ENCODE peak calls at places on chromosomes 3 and 15, in five cellular contexts. G is transverse colon, A is pancreas, M is esophagus squamous epithelium, U is thoracic aorta. I is an unnamed sample.

GRCh38 chr15:40382580-40383456 is at the start of gene KNSTRN:
- DNase-seq in U (peak; percentile 81), M (peak; percentile 61), G (peak; percentile 94), A (peak; percentile 94), I (peak; percentile 91)

GRCh38 chr3:90102146-90102545 is 994.7 kb downstream of the EPHA3 start:
- DNase-seq in U (no peak), M (no peak), A (no peak), G (no peak), I (no peak)

GRCh38 chr3:72995337-72995736 is 1.3 kb upstream of the PPP4R2 start:
- DNase-seq in M (no peak), A (no peak), U (no peak), G (peak; percentile 51), I (no peak)

GRCh38 chr3:35505181-35505580 is 134.1 kb upstream of the ARPP21 start:
- DNase-seq in A (peak; percentile 34), U (no peak), G (no peak), M (no peak), I (no peak)

GRCh38 chr15:76057332-76058000 is 2.3 kb upstream of the TMEM266 start:
- DNase-seq in U (no peak), M (no peak), A (no peak), G (peak; percentile 14), I (no peak)

GRCh38 chr15:65902373-65902772 is 33.1 kb downstream of the RAB11A start:
- DNase-seq in M (peak; percentile 27), U (no peak), A (no peak), G (peak; percentile 80), I (no peak)

GRCh38 chr3:15805756-15806266 is 8.0 kb upstream of the ANKRD28 start:
- DNase-seq in U (no peak), A (no peak), G (no peak), M (no peak), I (no peak)

GRCh38 chr3:83033123-83033522 is 1271.7 kb upstream of the GBE1 start:
- DNase-seq in M (no peak), G (no peak), A (no peak), U (no peak), I (no peak)

GRCh38 chr3:112132975-112133448 is at the start of gene GCSAM:
- DNase-seq in A (no peak), M (no peak), G (peak; percentile 58), U (no peak), I (no peak)

GRCh38 chr15:47750030-47750739 is 32.9 kb downstream of the SEMA6D start:
- DNase-seq in A (no peak), M (no peak), G (no peak), U (no peak), I (no peak)

GRCh38 chr3:67678665-67679064 is 24.3 kb upstream of the SUCLG2 start:
- DNase-seq in M (no peak), G (no peak), A (no peak), U (no peak), I (no peak)

GRCh38 chr3:81734742-81735141 is 26.7 kb downstream of the GBE1 start:
- DNase-seq in U (no peak), A (no peak), G (no peak), M (no peak), I (no peak)

GRCh38 chr3:66029443-66029842 is 9.3 kb downstream of the MAGI1 start:
- DNase-seq in A (no peak), G (no peak), M (no peak), U (no peak), I (no peak)

GRCh38 chr3:188863999-188864406 is 307.8 kb upstream of the TPRG1 start:
- DNase-seq in A (no peak), M (no peak), U (no peak), G (no peak), I (no peak)

GRCh38 chr3:149603126-149604074 is 54.4 kb downstream of the WWTR1 start:
- DNase-seq in A (no peak), M (no peak), U (no peak), G (no peak), I (no peak)

GRCh38 chr3:46276497-46277099 is 34.3 kb downstream of the CCR3 start:
- DNase-seq in A (peak; percentile 46), M (no peak), U (no peak), G (peak; percentile 85), I (peak; percentile 66)

GRCh38 chr3:127915937-127916480 is 977 bp downstream of the KBTBD12 start:
- DNase-seq in A (no peak), M (no peak), U (no peak), G (no peak), I (no peak)

GRCh38 chr3:110583373-110583935 is 488.2 kb upstream of the NECTIN3 start:
- DNase-seq in U (no peak), A (no peak), M (no peak), G (no peak), I (no peak)

GRCh38 chr3:40877651-40878463 is 321.4 kb upstream of the CTNNB1 start:
- DNase-seq in M (no peak), A (peak; percentile 90), U (peak; percentile 66), G (peak; percentile 12), I (peak; percentile 55)

DNA sequence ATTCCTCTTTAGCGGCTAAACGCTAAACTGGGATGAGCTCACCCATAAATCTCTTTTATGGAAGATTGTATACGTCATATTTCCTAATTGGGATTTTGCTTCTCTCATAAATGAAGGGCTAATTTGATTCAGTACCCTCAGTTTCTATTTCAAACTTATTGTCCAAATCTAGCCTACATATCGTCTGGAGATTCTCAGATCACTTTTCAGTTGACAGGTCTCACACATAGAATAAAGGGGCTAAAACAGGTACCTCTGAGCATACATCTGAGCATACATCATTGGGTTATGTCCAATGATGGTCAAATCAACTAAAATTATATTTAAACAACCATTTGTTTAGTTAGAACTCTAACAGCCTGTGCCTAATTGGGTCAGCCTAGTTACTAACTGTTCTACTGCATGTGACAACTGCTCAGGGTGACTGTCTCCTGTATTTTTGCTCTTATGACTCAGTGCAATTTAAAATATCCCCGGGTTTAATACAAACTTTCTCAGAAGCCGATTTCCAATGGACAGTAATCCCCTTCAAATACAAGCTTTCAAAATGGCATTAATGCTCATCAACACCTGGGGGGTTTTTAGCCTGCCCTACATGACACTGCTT is 57.7 kb upstream of the PLXND1 start:
- DNase-seq in G (no peak), U (no peak), M (no peak), A (no peak), I (no peak)
- H3K4me1 ChIP-seq in G (peaks cover 6% of the 10 kb centered on the region), U (peaks cover 28% of the 10 kb centered on the region), M (peaks cover 17% of the 10 kb centered on the region), A (peaks cover 6% of the 10 kb centered on the region), I (no peaks in the 10 kb centered on the region)

GRCh38 chr3:155079795-155080546 is at the start of gene MME:
- DNase-seq in A (peak; percentile 69), M (no peak), G (peak; percentile 18), U (no peak), I (peak; percentile 92)
- H3K4me3 ChIP-seq in A (peak within 1 kb of the TSS; percentile 37), M (peak within 1 kb of the TSS; percentile 48), G (peak within 1 kb of the TSS; percentile 30), U (peak within 1 kb of the TSS; percentile 72), I (peak within 1 kb of the TSS; percentile 60)

DNA sequence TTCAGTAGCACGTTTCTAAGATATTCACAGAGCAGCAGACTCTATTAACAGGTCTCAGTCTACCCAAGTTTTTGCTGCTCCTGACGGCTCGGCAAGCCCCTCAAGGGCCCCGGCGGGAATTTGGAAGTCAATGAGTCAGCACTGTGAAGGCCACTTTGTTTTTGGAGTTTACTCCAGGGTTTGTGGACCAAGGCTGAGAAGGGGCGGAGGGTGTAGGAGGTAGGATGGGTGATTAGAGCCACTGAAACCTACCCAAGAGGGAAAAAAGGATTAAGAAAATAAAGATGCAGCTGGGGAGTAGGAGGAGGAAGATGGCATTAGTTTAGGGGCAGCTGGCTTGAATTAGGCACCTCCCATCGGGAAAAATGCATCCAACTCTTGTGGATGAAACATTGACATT is 87.6 kb downstream of the BDH1 start:
- DNase-seq in G (no peak), A (no peak), M (no peak), U (no peak), I (no peak)
- H3K4me1 ChIP-seq in G (no peaks in the 10 kb centered on the region), A (no peaks in the 10 kb centered on the region), M (peaks cover 11% of the 10 kb centered on the region), U (peaks cover 10% of the 10 kb centered on the region), I (no peaks in the 10 kb centered on the region)

GRCh38 chr15:101293122-101293521 is 1.9 kb downstream of the SNRPA1 start:
- DNase-seq in M (no peak), A (no peak), U (no peak), G (no peak), I (no peak)

GRCh38 chr15:101295607-101296225 is 668 bp upstream of the SNRPA1 start:
- DNase-seq in A (peak; percentile 81), M (no peak), G (peak; percentile 51), U (no peak), I (no peak)

GRCh38 chr15:101294731-101295606 is at the start of gene SNRPA1:
- DNase-seq in U (peak; percentile 94), M (peak; percentile 86), G (peak; percentile 98), A (peak; percentile 100), I (peak; percentile 98)

DNA sequence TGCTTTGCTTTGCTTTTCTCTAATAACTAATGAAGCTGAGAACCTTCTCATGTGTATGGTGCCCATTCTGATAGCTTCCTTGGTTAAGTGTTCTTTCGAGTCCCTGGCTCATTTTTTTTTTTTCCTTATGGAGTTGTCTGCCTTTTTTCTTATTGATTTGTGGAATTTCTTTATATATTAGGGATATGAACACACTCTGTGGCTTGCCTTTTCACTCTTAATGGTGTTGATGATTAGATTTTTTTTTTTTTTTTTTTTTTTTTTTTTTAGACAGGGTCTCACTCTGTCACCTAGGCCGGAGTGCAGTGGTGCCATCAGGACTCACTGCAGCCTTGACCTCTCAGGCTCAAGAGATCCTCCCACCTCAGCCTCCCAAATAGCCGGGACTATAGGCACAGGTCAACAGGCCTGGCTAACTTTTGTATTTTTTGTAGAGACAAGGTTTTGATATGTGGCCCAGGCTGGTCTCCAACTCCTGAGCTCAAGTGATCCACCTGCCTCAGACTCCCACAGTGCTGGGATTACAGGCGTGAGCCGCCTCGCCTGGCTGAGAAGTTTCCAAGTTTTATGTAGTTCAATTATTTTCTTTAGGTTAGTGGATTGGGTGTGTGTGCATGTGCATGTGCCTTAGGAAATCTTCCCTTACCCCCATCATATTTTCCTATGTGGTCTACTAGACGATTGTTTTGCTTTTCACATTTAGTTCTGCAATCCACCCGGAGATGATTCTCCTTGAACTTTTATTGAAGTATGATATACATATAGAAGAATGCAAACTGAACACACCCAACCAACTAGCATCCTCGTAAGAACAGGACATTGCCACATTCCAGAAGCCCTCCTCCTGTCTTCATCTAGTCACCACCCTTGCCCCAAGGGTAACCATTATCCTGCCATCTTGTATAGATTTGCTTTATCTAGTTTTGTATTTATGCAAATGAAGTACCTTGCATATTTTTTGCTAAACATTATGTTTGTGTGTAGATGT is 1.7 kb upstream of the SNRPA1 start:
- DNase-seq in G (no peak), M (no peak), A (no peak), U (no peak), I (no peak)
- H3K4me3 ChIP-seq in G (no peak overlapping the region), M (no peak overlapping the region), A (no peak overlapping the region), U (no peak overlapping the region), I (no peak overlapping the region)

DNA sequence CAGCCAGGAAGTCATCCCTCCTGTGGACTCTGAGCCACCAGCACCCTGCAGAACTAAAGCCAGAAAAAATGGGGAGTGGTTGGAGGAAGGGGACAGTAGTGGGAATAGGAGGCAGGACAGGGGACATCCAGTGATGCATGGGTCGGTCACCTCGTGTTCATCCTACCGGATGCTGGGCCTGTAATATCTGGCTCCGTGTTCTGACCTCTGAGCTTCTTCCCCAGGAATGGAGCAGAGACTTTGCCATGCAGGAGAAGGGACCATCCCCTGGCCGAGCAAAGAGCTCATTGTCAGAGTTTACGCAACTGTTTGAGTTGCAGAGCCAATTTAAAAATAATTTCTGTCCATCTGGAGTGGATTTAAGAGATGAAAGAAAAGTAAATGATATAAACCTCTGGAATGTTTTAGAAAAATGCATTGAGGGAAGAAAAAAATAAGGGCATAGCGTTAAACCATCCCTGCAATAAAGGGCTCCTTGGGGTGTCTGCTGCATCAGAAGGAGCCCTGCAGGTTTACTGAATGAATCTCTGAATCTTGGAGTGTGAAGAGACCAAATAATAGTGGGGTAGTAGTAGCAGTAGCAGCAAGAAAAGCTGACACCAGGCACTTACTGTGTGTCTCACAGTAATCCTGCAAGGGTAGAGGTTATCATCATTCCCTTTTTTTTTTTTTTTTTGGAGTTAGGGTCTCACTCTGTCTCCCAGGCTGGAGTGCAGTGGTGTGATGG is 70.9 kb downstream of the AAGAB start:
- DNase-seq in U (no peak), M (no peak), A (no peak), G (no peak), I (no peak)
- H3K4me1 ChIP-seq in U (peaks cover 44% of the 10 kb centered on the region), M (peaks cover 39% of the 10 kb centered on the region), A (peaks cover 3% of the 10 kb centered on the region), G (peaks cover 10% of the 10 kb centered on the region), I (no peaks in the 10 kb centered on the region)